ENCODE peak calls at places on chromosome X, in eight cellular contexts. One of them, this sample, is unnamed.

GRCh38 chrX:93977641-93978040 is 303.6 kb downstream of the FAM133A start:
- DNase-seq in smooth muscle cell of the brain vasculature: no peak
- DNase-seq in Peyer's patch: no peak
- DNase-seq in HTR-8/SVneo: no peak
- DNase-seq in GM19239: no peak
- DNase-seq in amygdala: no peak
- DNase-seq in A673: no peak
- DNase-seq in stimulated activated CD4-positive, alpha-beta T cell treated with anti-CD3 and anti-CD28 coated beads, TNF-alpha, amount 100 ng/mL, for 4 hours: no peak
- DNase-seq in this sample: no peak

GRCh38 chrX:74458738-74459137 is 37.4 kb downstream of the SLC16A2 start:
- DNase-seq in smooth muscle cell of the brain vasculature: no peak
- DNase-seq in Peyer's patch: no peak
- DNase-seq in HTR-8/SVneo: peak
- DNase-seq in GM19239: no peak
- DNase-seq in amygdala: no peak
- DNase-seq in A673: peak
- DNase-seq in stimulated activated CD4-positive, alpha-beta T cell treated with anti-CD3 and anti-CD28 coated beads, TNF-alpha, amount 100 ng/mL, for 4 hours: no peak
- DNase-seq in this sample: peak

GRCh38 chrX:24377195-24377594 is 16.8 kb downstream of the SUPT20HL1 start:
- DNase-seq in smooth muscle cell of the brain vasculature: no peak
- DNase-seq in Peyer's patch: no peak
- DNase-seq in HTR-8/SVneo: no peak
- DNase-seq in GM19239: no peak
- DNase-seq in amygdala: no peak
- DNase-seq in A673: no peak
- DNase-seq in stimulated activated CD4-positive, alpha-beta T cell treated with anti-CD3 and anti-CD28 coated beads, TNF-alpha, amount 100 ng/mL, for 4 hours: no peak
- DNase-seq in this sample: no peak

GRCh38 chrX:54785901-54786300 is 12.2 kb downstream of the ITIH6 start:
- DNase-seq in smooth muscle cell of the brain vasculature: no peak
- DNase-seq in Peyer's patch: no peak
- DNase-seq in HTR-8/SVneo: no peak
- DNase-seq in GM19239: no peak
- DNase-seq in amygdala: no peak
- DNase-seq in A673: peak
- DNase-seq in stimulated activated CD4-positive, alpha-beta T cell treated with anti-CD3 and anti-CD28 coated beads, TNF-alpha, amount 100 ng/mL, for 4 hours: no peak
- DNase-seq in this sample: no peak

GRCh38 chrX:134622056-134622812 is 36.0 kb downstream of the PLAC1 start:
- DNase-seq in smooth muscle cell of the brain vasculature: peak
- DNase-seq in Peyer's patch: no peak
- DNase-seq in HTR-8/SVneo: peak
- DNase-seq in GM19239: peak
- DNase-seq in amygdala: no peak
- DNase-seq in A673: peak
- DNase-seq in stimulated activated CD4-positive, alpha-beta T cell treated with anti-CD3 and anti-CD28 coated beads, TNF-alpha, amount 100 ng/mL, for 4 hours: no peak
- DNase-seq in this sample: peak

GRCh38 chrX:20067709-20068315 is 48.9 kb downstream of the MAP7D2 start:
- DNase-seq in smooth muscle cell of the brain vasculature: peak
- DNase-seq in Peyer's patch: peak
- DNase-seq in HTR-8/SVneo: peak
- DNase-seq in GM19239: no peak
- DNase-seq in amygdala: no peak
- DNase-seq in A673: peak
- DNase-seq in stimulated activated CD4-positive, alpha-beta T cell treated with anti-CD3 and anti-CD28 coated beads, TNF-alpha, amount 100 ng/mL, for 4 hours: no peak
- DNase-seq in this sample: peak

GRCh38 chrX:22122510-22122909 is 90.4 kb downstream of the PHEX start:
- DNase-seq in smooth muscle cell of the brain vasculature: no peak
- DNase-seq in Peyer's patch: no peak
- DNase-seq in HTR-8/SVneo: no peak
- DNase-seq in GM19239: no peak
- DNase-seq in amygdala: no peak
- DNase-seq in A673: no peak
- DNase-seq in stimulated activated CD4-positive, alpha-beta T cell treated with anti-CD3 and anti-CD28 coated beads, TNF-alpha, amount 100 ng/mL, for 4 hours: no peak
- DNase-seq in this sample: peak

GRCh38 chrX:43375146-43375545 is 281.0 kb upstream of the MAOA start:
- DNase-seq in smooth muscle cell of the brain vasculature: no peak
- DNase-seq in Peyer's patch: no peak
- DNase-seq in HTR-8/SVneo: no peak
- DNase-seq in GM19239: no peak
- DNase-seq in amygdala: no peak
- DNase-seq in A673: no peak
- DNase-seq in stimulated activated CD4-positive, alpha-beta T cell treated with anti-CD3 and anti-CD28 coated beads, TNF-alpha, amount 100 ng/mL, for 4 hours: no peak
- DNase-seq in this sample: no peak

GRCh38 chrX:37077646-37078433 is 69.7 kb downstream of the FAM47C start:
- DNase-seq in smooth muscle cell of the brain vasculature: no peak
- DNase-seq in Peyer's patch: no peak
- DNase-seq in HTR-8/SVneo: no peak
- DNase-seq in GM19239: no peak
- DNase-seq in amygdala: no peak
- DNase-seq in A673: no peak
- DNase-seq in stimulated activated CD4-positive, alpha-beta T cell treated with anti-CD3 and anti-CD28 coated beads, TNF-alpha, amount 100 ng/mL, for 4 hours: no peak
- DNase-seq in this sample: no peak

GRCh38 chrX:137033774-137034507 is at the start of gene GPR101:
- DNase-seq in smooth muscle cell of the brain vasculature: no peak
- DNase-seq in Peyer's patch: no peak
- DNase-seq in HTR-8/SVneo: no peak
- DNase-seq in GM19239: no peak
- DNase-seq in amygdala: no peak
- DNase-seq in A673: no peak
- DNase-seq in stimulated activated CD4-positive, alpha-beta T cell treated with anti-CD3 and anti-CD28 coated beads, TNF-alpha, amount 100 ng/mL, for 4 hours: no peak
- DNase-seq in this sample: no peak

GRCh38 chrX:29231800-29232199 is 644.6 kb downstream of the IL1RAPL1 start:
- DNase-seq in smooth muscle cell of the brain vasculature: no peak
- DNase-seq in Peyer's patch: no peak
- DNase-seq in HTR-8/SVneo: no peak
- DNase-seq in GM19239: no peak
- DNase-seq in amygdala: no peak
- DNase-seq in A673: peak
- DNase-seq in stimulated activated CD4-positive, alpha-beta T cell treated with anti-CD3 and anti-CD28 coated beads, TNF-alpha, amount 100 ng/mL, for 4 hours: no peak
- DNase-seq in this sample: no peak

GRCh38 chrX:57282568-57282967 is 3.9 kb upstream of the FAAH2 start:
- DNase-seq in smooth muscle cell of the brain vasculature: no peak
- DNase-seq in Peyer's patch: no peak
- DNase-seq in HTR-8/SVneo: no peak
- DNase-seq in GM19239: no peak
- DNase-seq in amygdala: no peak
- DNase-seq in A673: no peak
- DNase-seq in stimulated activated CD4-positive, alpha-beta T cell treated with anti-CD3 and anti-CD28 coated beads, TNF-alpha, amount 100 ng/mL, for 4 hours: no peak
- DNase-seq in this sample: no peak

GRCh38 chrX:71184803-71185495 is 38.1 kb upstream of the GJB1 start:
- DNase-seq in smooth muscle cell of the brain vasculature: no peak
- DNase-seq in Peyer's patch: no peak
- DNase-seq in HTR-8/SVneo: no peak
- DNase-seq in GM19239: no peak
- DNase-seq in amygdala: no peak
- DNase-seq in A673: no peak
- DNase-seq in stimulated activated CD4-positive, alpha-beta T cell treated with anti-CD3 and anti-CD28 coated beads, TNF-alpha, amount 100 ng/mL, for 4 hours: no peak
- DNase-seq in this sample: no peak

GRCh38 chrX:53729756-53730155 is 43.2 kb upstream of the HUWE1 start:
- DNase-seq in smooth muscle cell of the brain vasculature: no peak
- DNase-seq in Peyer's patch: no peak
- DNase-seq in HTR-8/SVneo: no peak
- DNase-seq in GM19239: no peak
- DNase-seq in amygdala: no peak
- DNase-seq in A673: no peak
- DNase-seq in stimulated activated CD4-positive, alpha-beta T cell treated with anti-CD3 and anti-CD28 coated beads, TNF-alpha, amount 100 ng/mL, for 4 hours: no peak
- DNase-seq in this sample: peak

GRCh38 chrX:98029861-98030260 is 1146.2 kb downstream of the RPA4 start:
- DNase-seq in smooth muscle cell of the brain vasculature: no peak
- DNase-seq in Peyer's patch: no peak
- DNase-seq in HTR-8/SVneo: no peak
- DNase-seq in GM19239: no peak
- DNase-seq in amygdala: no peak
- DNase-seq in A673: no peak
- DNase-seq in stimulated activated CD4-positive, alpha-beta T cell treated with anti-CD3 and anti-CD28 coated beads, TNF-alpha, amount 100 ng/mL, for 4 hours: no peak
- DNase-seq in this sample: no peak

GRCh38 chrX:78327370-78328048 is at the start of gene CYSLTR1:
- DNase-seq in smooth muscle cell of the brain vasculature: no peak
- DNase-seq in Peyer's patch: no peak
- DNase-seq in HTR-8/SVneo: no peak
- DNase-seq in GM19239: no peak
- DNase-seq in amygdala: no peak
- DNase-seq in A673: peak
- DNase-seq in stimulated activated CD4-positive, alpha-beta T cell treated with anti-CD3 and anti-CD28 coated beads, TNF-alpha, amount 100 ng/mL, for 4 hours: no peak
- DNase-seq in this sample: no peak

GRCh38 chrX:132401935-132402334 is 86.9 kb downstream of the MBNL3 start:
- DNase-seq in smooth muscle cell of the brain vasculature: no peak
- DNase-seq in Peyer's patch: no peak
- DNase-seq in HTR-8/SVneo: no peak
- DNase-seq in GM19239: no peak
- DNase-seq in amygdala: no peak
- DNase-seq in A673: no peak
- DNase-seq in stimulated activated CD4-positive, alpha-beta T cell treated with anti-CD3 and anti-CD28 coated beads, TNF-alpha, amount 100 ng/mL, for 4 hours: no peak
- DNase-seq in this sample: no peak

GRCh38 chrX:10085223-10085622 is 71.6 kb upstream of the CLCN4 start:
- DNase-seq in smooth muscle cell of the brain vasculature: no peak
- DNase-seq in Peyer's patch: no peak
- DNase-seq in HTR-8/SVneo: no peak
- DNase-seq in GM19239: no peak
- DNase-seq in amygdala: no peak
- DNase-seq in A673: peak
- DNase-seq in stimulated activated CD4-positive, alpha-beta T cell treated with anti-CD3 and anti-CD28 coated beads, TNF-alpha, amount 100 ng/mL, for 4 hours: no peak
- DNase-seq in this sample: no peak

GRCh38 chrX:154023276-154024000 is 3.7 kb upstream of the IRAK1 start:
- DNase-seq in smooth muscle cell of the brain vasculature: no peak
- DNase-seq in Peyer's patch: no peak
- DNase-seq in HTR-8/SVneo: no peak
- DNase-seq in GM19239: no peak
- DNase-seq in amygdala: no peak
- DNase-seq in A673: no peak
- DNase-seq in stimulated activated CD4-positive, alpha-beta T cell treated with anti-CD3 and anti-CD28 coated beads, TNF-alpha, amount 100 ng/mL, for 4 hours: no peak
- DNase-seq in this sample: no peak

GRCh38 chrX:155026420-155026726 is 271 bp upstream of the FUNDC2 start:
- DNase-seq in smooth muscle cell of the brain vasculature: no peak
- DNase-seq in Peyer's patch: no peak
- DNase-seq in HTR-8/SVneo: peak
- DNase-seq in GM19239: no peak
- DNase-seq in amygdala: no peak
- DNase-seq in A673: no peak
- DNase-seq in stimulated activated CD4-positive, alpha-beta T cell treated with anti-CD3 and anti-CD28 coated beads, TNF-alpha, amount 100 ng/mL, for 4 hours: no peak
- DNase-seq in this sample: no peak

GRCh38 chrX:50863471-50863870 is 47.1 kb upstream of the BMP15 start:
- DNase-seq in smooth muscle cell of the brain vasculature: no peak
- DNase-seq in Peyer's patch: no peak
- DNase-seq in HTR-8/SVneo: no peak
- DNase-seq in GM19239: no peak
- DNase-seq in amygdala: no peak
- DNase-seq in A673: no peak
- DNase-seq in stimulated activated CD4-positive, alpha-beta T cell treated with anti-CD3 and anti-CD28 coated beads, TNF-alpha, amount 100 ng/mL, for 4 hours: no peak
- DNase-seq in this sample: no peak

GRCh38 chrX:15349046-15349445 is 13.7 kb upstream of the PIGA start:
- DNase-seq in smooth muscle cell of the brain vasculature: peak
- DNase-seq in Peyer's patch: no peak
- DNase-seq in HTR-8/SVneo: peak
- DNase-seq in GM19239: no peak
- DNase-seq in amygdala: peak
- DNase-seq in A673: peak
- DNase-seq in stimulated activated CD4-positive, alpha-beta T cell treated with anti-CD3 and anti-CD28 coated beads, TNF-alpha, amount 100 ng/mL, for 4 hours: no peak
- DNase-seq in this sample: peak

GRCh38 chrX:12791253-12792228 is at the start of gene PRPS2:
- DNase-seq in smooth muscle cell of the brain vasculature: no peak
- DNase-seq in Peyer's patch: peak
- DNase-seq in HTR-8/SVneo: peak
- DNase-seq in GM19239: peak
- DNase-seq in amygdala: peak
- DNase-seq in A673: peak
- DNase-seq in stimulated activated CD4-positive, alpha-beta T cell treated with anti-CD3 and anti-CD28 coated beads, TNF-alpha, amount 100 ng/mL, for 4 hours: peak
- DNase-seq in this sample: peak

GRCh38 chrX:150531467-150531866 is 37.0 kb upstream of the MTM1 start:
- DNase-seq in smooth muscle cell of the brain vasculature: no peak
- DNase-seq in Peyer's patch: no peak
- DNase-seq in HTR-8/SVneo: no peak
- DNase-seq in GM19239: no peak
- DNase-seq in amygdala: no peak
- DNase-seq in A673: no peak
- DNase-seq in stimulated activated CD4-positive, alpha-beta T cell treated with anti-CD3 and anti-CD28 coated beads, TNF-alpha, amount 100 ng/mL, for 4 hours: no peak
- DNase-seq in this sample: no peak

GRCh38 chrX:63652086-63652775 is 132.8 kb downstream of the ARHGEF9 start:
- DNase-seq in smooth muscle cell of the brain vasculature: no peak
- DNase-seq in Peyer's patch: no peak
- DNase-seq in HTR-8/SVneo: no peak
- DNase-seq in GM19239: no peak
- DNase-seq in amygdala: no peak
- DNase-seq in A673: no peak
- DNase-seq in stimulated activated CD4-positive, alpha-beta T cell treated with anti-CD3 and anti-CD28 coated beads, TNF-alpha, amount 100 ng/mL, for 4 hours: no peak
- DNase-seq in this sample: peak

GRCh38 chrX:56813318-56813837 is 84.3 kb downstream of the NBDY start:
- DNase-seq in smooth muscle cell of the brain vasculature: no peak
- DNase-seq in Peyer's patch: peak
- DNase-seq in HTR-8/SVneo: no peak
- DNase-seq in GM19239: no peak
- DNase-seq in amygdala: no peak
- DNase-seq in A673: no peak
- DNase-seq in stimulated activated CD4-positive, alpha-beta T cell treated with anti-CD3 and anti-CD28 coated beads, TNF-alpha, amount 100 ng/mL, for 4 hours: no peak
- DNase-seq in this sample: peak

GRCh38 chrX:111445485-111445884 is 33.5 kb upstream of the DCX start:
- DNase-seq in smooth muscle cell of the brain vasculature: no peak
- DNase-seq in Peyer's patch: no peak
- DNase-seq in HTR-8/SVneo: peak
- DNase-seq in GM19239: no peak
- DNase-seq in amygdala: no peak
- DNase-seq in A673: peak
- DNase-seq in stimulated activated CD4-positive, alpha-beta T cell treated with anti-CD3 and anti-CD28 coated beads, TNF-alpha, amount 100 ng/mL, for 4 hours: no peak
- DNase-seq in this sample: peak

GRCh38 chrX:47771473-47771872 is 65.2 kb upstream of the ZNF81 start:
- DNase-seq in smooth muscle cell of the brain vasculature: no peak
- DNase-seq in Peyer's patch: no peak
- DNase-seq in HTR-8/SVneo: no peak
- DNase-seq in GM19239: no peak
- DNase-seq in amygdala: no peak
- DNase-seq in A673: no peak
- DNase-seq in stimulated activated CD4-positive, alpha-beta T cell treated with anti-CD3 and anti-CD28 coated beads, TNF-alpha, amount 100 ng/mL, for 4 hours: no peak
- DNase-seq in this sample: no peak

GRCh38 chrX:20968996-20969395 is 405.2 kb upstream of the CNKSR2 start:
- DNase-seq in smooth muscle cell of the brain vasculature: no peak
- DNase-seq in Peyer's patch: no peak
- DNase-seq in HTR-8/SVneo: peak
- DNase-seq in GM19239: no peak
- DNase-seq in amygdala: no peak
- DNase-seq in A673: no peak
- DNase-seq in stimulated activated CD4-positive, alpha-beta T cell treated with anti-CD3 and anti-CD28 coated beads, TNF-alpha, amount 100 ng/mL, for 4 hours: no peak
- DNase-seq in this sample: no peak

GRCh38 chrX:72045552-72046277 is 86.0 kb downstream of the RTL5 start:
- DNase-seq in smooth muscle cell of the brain vasculature: no peak
- DNase-seq in Peyer's patch: no peak
- DNase-seq in HTR-8/SVneo: peak
- DNase-seq in GM19239: no peak
- DNase-seq in amygdala: no peak
- DNase-seq in A673: peak
- DNase-seq in stimulated activated CD4-positive, alpha-beta T cell treated with anti-CD3 and anti-CD28 coated beads, TNF-alpha, amount 100 ng/mL, for 4 hours: no peak
- DNase-seq in this sample: no peak

GRCh38 chrX:47991263-47992092 is 12.3 kb downstream of the ZNF182 start:
- DNase-seq in smooth muscle cell of the brain vasculature: no peak
- DNase-seq in Peyer's patch: no peak
- DNase-seq in HTR-8/SVneo: no peak
- DNase-seq in GM19239: no peak
- DNase-seq in amygdala: no peak
- DNase-seq in A673: no peak
- DNase-seq in stimulated activated CD4-positive, alpha-beta T cell treated with anti-CD3 and anti-CD28 coated beads, TNF-alpha, amount 100 ng/mL, for 4 hours: no peak
- DNase-seq in this sample: peak

GRCh38 chrX:114611018-114611619 is 27.2 kb downstream of the HTR2C start:
- DNase-seq in smooth muscle cell of the brain vasculature: peak
- DNase-seq in Peyer's patch: no peak
- DNase-seq in HTR-8/SVneo: peak
- DNase-seq in GM19239: no peak
- DNase-seq in amygdala: no peak
- DNase-seq in A673: peak
- DNase-seq in stimulated activated CD4-positive, alpha-beta T cell treated with anti-CD3 and anti-CD28 coated beads, TNF-alpha, amount 100 ng/mL, for 4 hours: no peak
- DNase-seq in this sample: peak

GRCh38 chrX:113982766-113983165 is 601.1 kb upstream of the HTR2C start:
- DNase-seq in smooth muscle cell of the brain vasculature: no peak
- DNase-seq in Peyer's patch: no peak
- DNase-seq in HTR-8/SVneo: no peak
- DNase-seq in GM19239: no peak
- DNase-seq in amygdala: no peak
- DNase-seq in A673: no peak
- DNase-seq in stimulated activated CD4-positive, alpha-beta T cell treated with anti-CD3 and anti-CD28 coated beads, TNF-alpha, amount 100 ng/mL, for 4 hours: no peak
- DNase-seq in this sample: no peak

GRCh38 chrX:39900788-39901170 is 197.0 kb downstream of the BCOR start:
- DNase-seq in smooth muscle cell of the brain vasculature: no peak
- DNase-seq in Peyer's patch: no peak
- DNase-seq in HTR-8/SVneo: no peak
- DNase-seq in GM19239: no peak
- DNase-seq in amygdala: no peak
- DNase-seq in A673: peak
- DNase-seq in stimulated activated CD4-positive, alpha-beta T cell treated with anti-CD3 and anti-CD28 coated beads, TNF-alpha, amount 100 ng/mL, for 4 hours: no peak
- DNase-seq in this sample: peak

This sample was measured in fibroblast of gingiva.